ENCODE peak calls at places on chromosomes 1 and 21, in six cellular contexts. X is PC-3; O is CD8-positive, alpha-beta T cell; F is testis; S is body of pancreas; W is tibial artery. T is an unnamed sample.
A peak's percentile ranks its signal among the peaks of the same experiment; 100 is the strongest.

GRCh38 chr1:202858306-202858705 is 30.6 kb downstream of the RABIF start:
- DNase-seq in W (no peak), F (peak; percentile 84), X (no peak), O (no peak), S (peak; percentile 19), T (no peak)

GRCh38 chr1:5111581-5111980 is 457.2 kb downstream of the AJAP1 start:
- DNase-seq in X (no peak), S (no peak), O (no peak), W (no peak), F (no peak), T (no peak)

GRCh38 chr1:33578557-33579448 is 106.4 kb downstream of the ZSCAN20 start:
- DNase-seq in O (no peak), X (no peak), F (no peak), W (no peak), S (no peak), T (no peak)

GRCh38 chr21:44299458-44300261 is at the start of gene PFKL:
- DNase-seq in W (peak; percentile 83), O (peak; percentile 58), F (peak; percentile 74), X (peak; percentile 61), S (peak; percentile 69), T (peak; percentile 81)

GRCh38 chr1:100449477-100449876 is 88.5 kb upstream of the GPR88 start:
- DNase-seq in S (no peak), W (no peak), F (no peak), O (no peak), X (no peak), T (no peak)

GRCh38 chr1:27345272-27345671 is 3.5 kb downstream of the SYTL1 start:
- DNase-seq in O (no peak), X (no peak), W (no peak), F (no peak), S (no peak), T (no peak)

GRCh38 chr1:219374167-219374566 is 200.5 kb downstream of the LYPLAL1 start:
- DNase-seq in F (no peak), O (no peak), W (no peak), X (no peak), S (no peak), T (no peak)

GRCh38 chr1:67495327-67495726 is 65.1 kb upstream of the SERBP1 start:
- DNase-seq in X (no peak), S (no peak), O (no peak), W (no peak), F (no peak), T (no peak)

GRCh38 chr1:183129921-183130675 is 56.0 kb upstream of the LAMC2 start:
- DNase-seq in F (no peak), S (no peak), W (no peak), O (no peak), X (no peak), T (no peak)

GRCh38 chr1:106956721-106957120 is 99.8 kb upstream of the PRMT6 start:
- DNase-seq in X (no peak), W (no peak), F (no peak), S (no peak), O (no peak), T (no peak)

DNA sequence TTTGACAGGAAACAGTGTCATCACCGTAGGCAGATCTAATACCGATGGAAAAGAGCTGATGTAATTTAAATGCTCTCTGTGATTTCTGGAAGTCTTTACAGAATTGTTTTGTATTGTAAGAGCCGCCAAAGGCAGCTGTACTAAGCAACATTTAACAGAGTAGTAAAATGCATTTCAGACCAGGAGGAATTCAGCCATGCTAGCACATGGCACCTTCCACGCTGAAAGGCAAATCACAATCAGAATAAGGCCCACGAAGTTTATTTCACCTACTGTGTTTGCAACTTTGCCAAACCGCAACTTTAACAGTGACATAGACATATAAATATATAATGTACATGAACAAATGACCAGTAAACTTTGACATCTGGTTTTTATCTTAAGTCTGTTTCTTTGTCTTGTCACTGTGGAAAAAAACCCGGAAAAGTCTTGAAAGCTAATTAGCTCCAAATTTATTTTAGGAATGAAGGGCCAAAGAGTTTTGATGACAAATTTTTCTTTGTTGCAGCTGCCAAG is 26.1 kb upstream of the DISC1 start:
- DNase-seq in O (no peak), F (no peak), W (no peak), X (no peak), S (no peak), T (no peak)
- H3K27ac ChIP-seq in O (no peak overlapping the region), F (no peak overlapping the region), W (no peak overlapping the region), X (no peak overlapping the region), S (no peak overlapping the region), T (no peak overlapping the region)

GRCh38 chr1:220813013-220813412 is 26.3 kb downstream of the MTARC1 start:
- DNase-seq in S (no peak), O (no peak), X (no peak), W (no peak), F (no peak), T (no peak)
- TF ChIP-seq CTCF in S (no peak), O (no peak), X (no peak), W (no peak), F (no peak), T (no peak)

GRCh38 chr1:3369437-3370076 is 84.9 kb upstream of the ARHGEF16 start:
- DNase-seq in S (no peak), O (no peak), W (peak; percentile 95), F (peak; percentile 71), X (peak; percentile 46), T (peak; percentile 32)

GRCh38 chr1:3370856-3371703 is 83.4 kb upstream of the ARHGEF16 start:
- DNase-seq in X (no peak), W (no peak), F (no peak), O (no peak), S (no peak), T (no peak)

GRCh38 chr1:3367376-3367775 is 87.1 kb upstream of the ARHGEF16 start:
- DNase-seq in X (no peak), W (no peak), F (no peak), O (no peak), S (no peak), T (no peak)

GRCh38 chr1:3368059-3368458 is 86.4 kb upstream of the ARHGEF16 start:
- DNase-seq in S (no peak), X (no peak), F (no peak), O (no peak), W (no peak), T (no peak)

GRCh38 chr1:3368711-3369436 is 85.6 kb upstream of the ARHGEF16 start:
- DNase-seq in W (no peak), O (no peak), F (no peak), X (peak; percentile 30), S (no peak), T (no peak)
- H3K27ac ChIP-seq in W (peak overlapping the region; percentile 89), O (no peak overlapping the region), F (peak overlapping the region; percentile 84), X (no peak overlapping the region), S (no peak overlapping the region), T (no peak overlapping the region)

GRCh38 chr1:228101994-228102790 is 933 bp downstream of the C1orf35 start:
- DNase-seq in S (peak; percentile 51), X (peak; percentile 65), F (peak; percentile 45), O (peak; percentile 58), W (no peak), T (no peak)
- TF ChIP-seq CTCF in S (no peak), X (peak; percentile 57), F (no peak), O (no peak), W (no peak), T (no peak)

DNA sequence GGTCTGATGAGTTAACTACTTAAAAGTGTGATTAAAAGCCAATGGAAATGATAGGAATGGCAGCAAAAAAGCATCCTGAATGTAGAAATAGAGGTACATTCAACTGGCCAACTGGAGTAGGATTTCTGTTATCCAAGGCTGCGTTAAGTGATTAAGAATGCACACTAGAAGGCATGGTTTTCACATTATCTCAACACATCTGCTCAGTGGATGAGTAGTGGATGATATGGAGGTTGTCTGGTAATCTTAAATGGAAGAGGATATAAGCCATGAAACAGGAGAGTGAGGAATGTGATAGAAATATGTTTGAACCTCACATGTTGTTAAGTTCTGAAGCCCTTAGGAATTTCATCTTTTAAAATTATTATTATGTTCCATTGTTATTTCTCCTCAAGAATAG is 839.9 kb downstream of the USP25 start:
- DNase-seq in S (no peak), O (no peak), W (no peak), F (no peak), X (no peak), T (no peak)
- H3K27ac ChIP-seq in S (no peak overlapping the region), O (no peak overlapping the region), W (no peak overlapping the region), F (no peak overlapping the region), X (no peak overlapping the region), T (no peak overlapping the region)

DNA sequence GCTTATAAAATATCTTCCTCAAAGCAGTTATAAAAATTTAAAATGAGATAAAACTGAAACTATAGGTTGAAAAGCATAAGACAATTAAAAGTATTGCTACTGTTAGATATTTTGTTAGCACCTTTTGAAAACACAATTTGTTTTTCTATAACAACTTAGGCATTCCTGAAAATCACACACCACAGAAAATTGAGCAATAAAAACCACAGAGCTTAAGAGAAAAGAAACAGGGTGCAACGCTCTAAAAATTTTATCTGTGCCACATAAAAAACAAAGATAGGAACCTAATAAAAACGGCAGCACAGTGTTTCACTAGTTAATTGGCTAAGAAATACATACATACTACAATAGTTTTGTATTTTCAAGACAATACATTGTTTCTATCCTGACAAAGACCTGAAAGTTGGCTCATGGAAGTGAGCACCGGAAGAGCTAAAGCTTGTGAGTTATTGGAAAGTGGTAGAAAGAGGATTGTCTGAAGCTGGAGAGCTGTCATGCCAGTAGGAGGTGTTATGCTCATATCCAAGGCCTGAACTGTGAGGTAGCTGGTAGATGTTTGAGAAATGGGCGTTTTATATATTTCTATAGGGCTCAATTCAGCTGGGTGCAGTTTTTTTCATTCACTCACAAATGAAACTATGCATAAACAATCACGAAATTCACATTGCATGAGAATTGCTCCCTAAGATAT is 45.8 kb downstream of the RGS7 start:
- DNase-seq in O (no peak), W (no peak), S (no peak), X (peak; percentile 43), F (no peak), T (no peak)
- TF ChIP-seq CTCF in O (no peak), W (no peak), S (no peak), X (peak; percentile 55), F (no peak), T (no peak)

GRCh38 chr1:1355376-1355775 is 3.0 kb downstream of the MXRA8 start:
- DNase-seq in X (peak; percentile 76), S (no peak), O (no peak), F (peak; percentile 71), W (peak; percentile 84), T (no peak)

GRCh38 chr1:1356796-1357401 is 1.5 kb downstream of the MXRA8 start:
- DNase-seq in F (no peak), W (no peak), S (no peak), O (no peak), X (no peak), T (no peak)

GRCh38 chr1:1357871-1358432 is 403 bp downstream of the MXRA8 start:
- DNase-seq in O (no peak), X (no peak), F (no peak), S (no peak), W (no peak), T (no peak)

GRCh38 chr1:1354271-1355247 is 3.8 kb downstream of the MXRA8 start:
- DNase-seq in X (no peak), O (no peak), S (no peak), F (no peak), W (no peak), T (no peak)

DNA sequence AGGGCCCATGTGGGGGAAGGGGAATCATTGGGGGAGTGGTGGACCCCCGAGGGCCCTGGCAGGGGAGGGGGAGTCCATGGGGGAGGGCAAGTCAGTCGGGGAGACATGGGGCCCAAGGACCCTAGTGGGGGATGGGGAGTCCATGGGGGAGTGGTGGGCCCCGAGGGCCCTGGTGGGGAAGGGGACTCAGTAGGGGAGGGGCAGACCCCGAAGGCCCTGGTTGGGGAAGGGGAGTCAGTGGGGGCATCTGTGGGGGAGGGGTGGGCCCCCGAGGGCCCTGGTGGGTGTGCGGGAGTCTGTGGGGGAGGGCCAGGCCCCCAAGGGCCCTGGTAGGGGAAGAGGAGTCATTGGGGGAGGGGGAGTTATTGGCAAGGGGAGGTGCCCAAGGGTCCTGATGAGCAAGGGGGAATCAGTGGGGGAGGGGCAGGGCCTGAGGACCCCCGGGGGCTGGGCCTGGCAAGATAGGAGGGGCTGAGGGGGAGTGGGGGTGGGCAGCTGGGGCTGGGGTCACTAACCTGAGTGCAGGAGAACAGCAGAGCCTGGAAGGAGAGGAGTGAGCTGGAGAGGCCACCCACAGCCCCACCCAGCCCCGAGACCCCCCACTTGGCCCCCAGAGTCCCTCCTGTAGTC is 2.1 kb downstream of the MXRA8 start:
- DNase-seq in F (no peak), S (no peak), W (no peak), X (no peak), O (no peak), T (no peak)
- H3K27ac ChIP-seq in F (peak overlapping the region; percentile 90), S (no peak overlapping the region), W (peak overlapping the region; percentile 94), X (no peak overlapping the region), O (no peak overlapping the region), T (no peak overlapping the region)